ENCODE peak calls at places on chromosomes 1 and 21, in six cellular contexts. N, Q, H, V, I and L are unnamed samples.

GRCh38 chr1:59747469-59748014 is 67.2 kb upstream of the HOOK1 start:
- DNase-seq in N (no peak), Q (no peak), H (no peak), V (no peak), I (no peak), L (no peak)

GRCh38 chr1:47650205-47650604 is 212.4 kb downstream of the FOXD2 start:
- DNase-seq in N (no peak), Q (peak; percentile 88), H (no peak), V (peak; percentile 64), I (peak; percentile 96), L (no peak)

GRCh38 chr1:204104331-204105222 is 31.7 kb downstream of the SOX13 start:
- DNase-seq in N (peak; percentile 38), Q (peak; percentile 76), H (peak; percentile 54), V (no peak), I (peak; percentile 77), L (no peak)

GRCh38 chr1:26820784-26821269 is 5.7 kb upstream of the ZDHHC18 start:
- DNase-seq in N (no peak), Q (no peak), H (no peak), V (no peak), I (no peak), L (peak; percentile 49)

GRCh38 chr21:42484966-42485365 is 11.1 kb downstream of the RSPH1 start:
- DNase-seq in N (no peak), Q (no peak), H (no peak), V (no peak), I (no peak), L (no peak)

GRCh38 chr1:195791796-195792195 is 816.4 kb downstream of the KCNT2 start:
- DNase-seq in N (no peak), Q (no peak), H (no peak), V (peak; percentile 6), I (no peak), L (no peak)

GRCh38 chr1:186819140-186819539 is 9.6 kb upstream of the PLA2G4A start:
- DNase-seq in N (no peak), Q (no peak), H (no peak), V (no peak), I (peak; percentile 87), L (no peak)

GRCh38 chr1:58439946-58440345 is 106.6 kb downstream of the OMA1 start:
- DNase-seq in N (no peak), Q (no peak), H (no peak), V (no peak), I (no peak), L (no peak)

GRCh38 chr21:28336299-28336698 is 656.4 kb downstream of the LTN1 start:
- DNase-seq in N (peak; percentile 18), Q (no peak), H (no peak), V (peak; percentile 78), I (peak; percentile 60), L (no peak)

GRCh38 chr1:103220503-103221095 is 112.3 kb upstream of the COL11A1 start:
- DNase-seq in N (no peak), Q (no peak), H (no peak), V (no peak), I (peak; percentile 57), L (no peak)

GRCh38 chr1:180935326-180936109 is 22.8 kb downstream of the KIAA1614 start:
- DNase-seq in N (no peak), Q (no peak), H (no peak), V (peak; percentile 53), I (no peak), L (peak; percentile 86)

GRCh38 chr1:77888071-77888428 is 374 bp upstream of the NEXN start:
- DNase-seq in N (no peak), Q (no peak), H (no peak), V (peak; percentile 66), I (peak; percentile 53), L (no peak)

GRCh38 chr1:223500560-223501425 is 107.6 kb downstream of the CCDC185 start:
- DNase-seq in N (no peak), Q (peak; percentile 89), H (no peak), V (peak; percentile 64), I (peak; percentile 86), L (no peak)

GRCh38 chr1:55970711-55971110 is 608.7 kb downstream of the PLPP3 start:
- DNase-seq in N (no peak), Q (no peak), H (no peak), V (no peak), I (no peak), L (no peak)

GRCh38 chr1:74652711-74653131 is 20.9 kb downstream of the ERICH3 start:
- DNase-seq in N (no peak), Q (no peak), H (no peak), V (peak; percentile 6), I (peak; percentile 44), L (no peak)

GRCh38 chr1:212743901-212744475 is 44.3 kb upstream of the BATF3 start:
- DNase-seq in N (no peak), Q (no peak), H (no peak), V (no peak), I (no peak), L (no peak)

GRCh38 chr1:162062542-162063015 is 6.9 kb upstream of the NOS1AP start:
- DNase-seq in N (peak; percentile 9), Q (no peak), H (peak; percentile 19), V (peak; percentile 58), I (peak; percentile 28), L (no peak)

GRCh38 chr21:26070822-26071425 is 99.6 kb downstream of the APP start:
- DNase-seq in N (peak; percentile 37), Q (no peak), H (no peak), V (peak; percentile 30), I (peak; percentile 48), L (peak; percentile 27)

GRCh38 chr1:89974701-89975470 is 20.0 kb upstream of the ZNF326 start:
- DNase-seq in N (no peak), Q (no peak), H (no peak), V (no peak), I (no peak), L (no peak)

GRCh38 chr1:160723332-160723731 is 11.7 kb upstream of the CD48 start:
- DNase-seq in N (no peak), Q (no peak), H (no peak), V (no peak), I (no peak), L (no peak)

GRCh38 chr21:34815831-34816700 is 147.3 kb downstream of the CLIC6 start:
- DNase-seq in N (no peak), Q (no peak), H (no peak), V (no peak), I (no peak), L (no peak)

GRCh38 chr21:35427320-35428040 is 378.4 kb upstream of the RUNX1 start:
- DNase-seq in N (no peak), Q (no peak), H (no peak), V (no peak), I (no peak), L (no peak)

GRCh38 chr1:38068220-38068979 is 21.8 kb upstream of the POU3F1 start:
- DNase-seq in N (no peak), Q (no peak), H (no peak), V (no peak), I (no peak), L (peak; percentile 59)

GRCh38 chr1:59225594-59225993 is 71.3 kb upstream of the FGGY start:
- DNase-seq in N (no peak), Q (no peak), H (no peak), V (no peak), I (no peak), L (no peak)

GRCh38 chr1:230977781-230978490 is 725 bp downstream of the TTC13 start:
- DNase-seq in N (peak; percentile 27), Q (no peak), H (peak; percentile 38), V (peak; percentile 73), I (no peak), L (peak; percentile 74)

GRCh38 chr1:178684111-178684510 is 40.9 kb upstream of the RALGPS2 start:
- DNase-seq in N (no peak), Q (no peak), H (no peak), V (no peak), I (peak; percentile 11), L (no peak)

GRCh38 chr1:118739421-118739930 is 248.7 kb downstream of the TBX15 start:
- DNase-seq in N (no peak), Q (no peak), H (no peak), V (no peak), I (peak; percentile 5), L (peak; percentile 20)

GRCh38 chr1:67058761-67059160 is 4.8 kb upstream of the SLC35D1 start:
- DNase-seq in N (no peak), Q (no peak), H (no peak), V (no peak), I (no peak), L (no peak)

GRCh38 chr21:36725793-36726386 is 27.0 kb downstream of the SIM2 start:
- DNase-seq in N (no peak), Q (no peak), H (no peak), V (no peak), I (no peak), L (no peak)
- H3K27me3 ChIP-seq in N (no peaks in the 10 kb centered on the region), Q (no peaks in the 10 kb centered on the region), H (peaks cover 35% of the 10 kb centered on the region), V (no peaks in the 10 kb centered on the region), I (peaks cover 3% of the 10 kb centered on the region), L (no peaks in the 10 kb centered on the region)

DNA sequence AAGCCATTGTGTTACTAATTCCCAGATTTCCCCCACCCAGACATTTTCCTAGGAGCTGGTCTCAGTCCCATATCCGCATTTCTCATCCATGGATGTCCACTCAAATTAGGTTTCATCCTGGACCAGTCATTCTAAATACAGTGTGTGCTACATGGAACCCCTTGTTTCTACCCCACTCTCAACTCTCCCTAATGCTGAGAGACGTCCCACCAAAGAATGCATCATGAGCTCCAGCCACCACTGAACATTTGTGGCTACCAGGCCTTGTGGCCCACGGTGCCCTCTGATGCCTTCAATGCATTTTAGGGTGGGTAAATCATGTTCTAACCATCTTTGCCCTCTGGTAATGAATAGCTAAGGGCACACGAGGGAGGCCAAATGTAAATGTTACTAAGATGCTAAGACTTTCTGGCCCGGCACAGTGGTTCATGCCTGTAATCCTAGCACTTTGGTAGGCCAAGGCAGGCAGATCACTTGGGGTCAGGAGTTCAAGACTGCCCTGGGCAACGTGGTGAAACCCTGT is 13.3 kb upstream of the RAB42 start:
- DNase-seq in N (no peak), Q (no peak), H (no peak), V (no peak), I (no peak), L (no peak)
- H3K36me3 ChIP-seq in N (peaks cover 70% of the 10 kb centered on the region), Q (peaks cover 62% of the 10 kb centered on the region), H (peaks cover 67% of the 10 kb centered on the region), V (no peaks in the 10 kb centered on the region), I (peaks cover 48% of the 10 kb centered on the region), L (peaks cover 29% of the 10 kb centered on the region)

DNA sequence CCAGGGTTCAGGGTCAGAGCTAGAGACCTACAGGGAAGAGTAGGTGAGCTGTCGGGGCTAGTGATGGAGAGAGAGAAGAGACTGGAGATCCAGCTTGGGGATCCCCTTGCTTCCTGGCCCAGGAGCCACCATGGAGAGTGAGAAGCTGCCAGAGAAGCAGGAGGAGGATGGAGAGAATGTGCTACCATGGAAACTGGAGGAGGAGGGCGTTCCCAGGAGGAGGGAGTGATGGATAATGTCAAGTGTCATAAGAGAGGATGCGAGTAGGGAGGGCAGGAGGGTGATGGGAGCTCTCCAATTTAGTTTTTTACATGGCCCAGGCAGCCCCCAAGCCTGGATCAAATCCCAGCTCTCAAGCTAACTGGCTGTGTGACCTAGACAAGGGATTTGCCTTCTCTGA is 46.5 kb upstream of the EPB41 start:
- DNase-seq in N (no peak), Q (no peak), H (no peak), V (no peak), I (no peak), L (no peak)
- H3K27me3 ChIP-seq in N (peaks cover 3% of the 10 kb centered on the region), Q (no peaks in the 10 kb centered on the region), H (peaks cover 35% of the 10 kb centered on the region), V (no peaks in the 10 kb centered on the region), I (no peaks in the 10 kb centered on the region), L (no peaks in the 10 kb centered on the region)

DNA sequence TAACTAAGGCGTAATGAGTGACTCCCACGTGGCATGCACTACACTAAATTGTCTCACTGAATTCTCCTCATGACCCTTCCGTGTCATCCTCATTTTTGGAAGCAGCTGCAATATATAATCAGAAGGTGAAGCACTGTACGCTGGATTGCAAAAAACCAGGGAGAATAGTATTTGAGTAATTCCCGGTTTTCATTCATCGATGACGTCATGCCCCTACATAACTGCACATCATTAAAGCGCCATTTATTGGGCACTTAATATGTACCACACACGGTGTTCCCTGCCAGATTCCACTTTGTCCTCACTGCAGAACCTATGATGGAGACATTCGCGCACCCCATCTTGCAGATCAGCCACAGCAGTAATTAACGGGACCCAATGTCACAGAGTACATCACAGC is 41.0 kb downstream of the DHRS3 start:
- DNase-seq in N (no peak), Q (no peak), H (no peak), V (no peak), I (no peak), L (no peak)
- H3K36me3 ChIP-seq in N (peaks cover 83% of the 10 kb centered on the region), Q (peaks cover 15% of the 10 kb centered on the region), H (peaks cover 84% of the 10 kb centered on the region), V (no peaks in the 10 kb centered on the region), I (peaks cover 99% of the 10 kb centered on the region), L (peaks cover 10% of the 10 kb centered on the region)